ENCODE peak calls at places on chromosomes 1 and 21, in four cellular contexts. N is stimulated activated CD4-positive, alpha-beta T cell treated with anti-CD3 and anti-CD28 coated beads, Interleukin-12 subunit alpha, Interleukin-12 subunit beta, amount 100 ng/mL, for 4 hours; S is cardiac muscle cell; K is esophagus muscularis mucosa. B is an unnamed sample.

GRCh38 chr1:109718495-109718894 is 6.4 kb downstream of the GSTM5 start:
- DNase-seq in S (no peak), N (no peak), K (peak; percentile 57), B (no peak)

GRCh38 chr1:24696756-24697330 is 48.4 kb upstream of the CLIC4 start:
- DNase-seq in N (no peak), K (no peak), S (no peak), B (no peak)

GRCh38 chr1:241240084-241240483 is 116.9 kb downstream of the RGS7 start:
- DNase-seq in S (no peak), K (no peak), N (no peak), B (no peak)

GRCh38 chr1:26538480-26539412 is 9.2 kb downstream of the RPS6KA1 start:
- DNase-seq in K (no peak), N (peak; percentile 34), S (peak; percentile 64), B (peak; percentile 58)

GRCh38 chr1:9529190-9529589 is 10.1 kb upstream of the SLC25A33 start:
- DNase-seq in S (peak; percentile 14), N (no peak), K (no peak), B (no peak)

GRCh38 chr1:3031401-3032221 is 10.3 kb downstream of the ACTRT2 start:
- DNase-seq in S (no peak), N (no peak), K (no peak), B (no peak)

GRCh38 chr21:46096596-46096981 is 1.3 kb upstream of the COL6A2 start:
- DNase-seq in S (no peak), K (peak; percentile 92), N (no peak), B (no peak)

GRCh38 chr1:225845633-225846259 is 35.8 kb downstream of the EPHX1 start:
- DNase-seq in S (peak; percentile 92), N (peak; percentile 31), K (no peak), B (peak; percentile 72)

GRCh38 chr1:32044246-32044645 is 28.5 kb upstream of the TMEM39B start:
- DNase-seq in K (no peak), N (no peak), S (no peak), B (no peak)

GRCh38 chr1:91742848-91743292 is 143.1 kb downstream of the TGFBR3 start:
- DNase-seq in S (peak; percentile 59), N (no peak), K (no peak), B (no peak)

GRCh38 chr1:206978259-206978658 is 8.0 kb upstream of the FCAMR start:
- DNase-seq in S (no peak), N (no peak), K (no peak), B (no peak)

GRCh38 chr1:200146100-200146499 is 118.6 kb downstream of the NR5A2 start:
- DNase-seq in K (no peak), S (no peak), N (no peak), B (no peak)

GRCh38 chr1:98364544-98364943 is 297.0 kb upstream of the SNX7 start:
- DNase-seq in S (no peak), K (no peak), N (no peak), B (no peak)

GRCh38 chr1:169696273-169697100 is 14.9 kb downstream of the SELL start:
- DNase-seq in S (no peak), K (no peak), N (no peak), B (no peak)

GRCh38 chr1:19003371-19004290 is 47.2 kb upstream of the IFFO2 start:
- DNase-seq in K (no peak), S (peak; percentile 78), N (no peak), B (no peak)

GRCh38 chr1:41641483-41641829 is 157.0 kb upstream of the EDN2 start:
- DNase-seq in K (no peak), N (peak; percentile 37), S (no peak), B (no peak)

GRCh38 chr1:59666106-59666505 is 148.6 kb upstream of the HOOK1 start:
- DNase-seq in N (no peak), S (peak; percentile 23), K (no peak), B (no peak)

GRCh38 chr1:36576118-36576517 is 93.4 kb upstream of the CSF3R start:
- DNase-seq in N (peak; percentile 45), S (peak; percentile 53), K (no peak), B (peak; percentile 51)

B was measured in stomach.